ENCODE peak calls at places on chromosomes 16 and 17, in ten cellular contexts. One of them, this sample, is unnamed.
A peak's percentile ranks its signal among the peaks of the same experiment; 100 is the strongest.

GRCh38 chr17:7043544-7044268 is at the start of gene SLC16A11:
- DNase-seq in body of pancreas: peak; percentile 55
- DNase-seq in heart right ventricle: no peak
- DNase-seq in H7: peak; percentile 85
- DNase-seq in GM23248: peak; percentile 62
- DNase-seq in tibial artery: no peak
- DNase-seq in fibroblast of pulmonary artery: peak; percentile 52
- DNase-seq in sigmoid colon: no peak
- DNase-seq in fibroblast of the aortic adventitia: peak; percentile 31
- DNase-seq in A549: no peak
- DNase-seq in this sample: peak; percentile 65

GRCh38 chr17:10827898-10828552 is 9.9 kb downstream of the PIRT start:
- DNase-seq in fibroblast of the aortic adventitia: no peak
- DNase-seq in fibroblast of pulmonary artery: no peak
- DNase-seq in GM23248: no peak
- DNase-seq in H7: no peak
- DNase-seq in sigmoid colon: no peak
- DNase-seq in tibial artery: no peak
- DNase-seq in body of pancreas: no peak
- DNase-seq in A549: no peak
- DNase-seq in heart right ventricle: no peak
- DNase-seq in this sample: no peak

GRCh38 chr17:44279586-44280344 is 11.8 kb upstream of the SLC4A1 start:
- DNase-seq in fibroblast of the aortic adventitia: peak; percentile 79
- DNase-seq in H7: peak; percentile 84
- DNase-seq in A549: no peak
- DNase-seq in fibroblast of pulmonary artery: peak; percentile 85
- DNase-seq in sigmoid colon: peak; percentile 82
- DNase-seq in heart right ventricle: peak; percentile 87
- DNase-seq in body of pancreas: peak; percentile 63
- DNase-seq in tibial artery: peak; percentile 81
- DNase-seq in GM23248: peak; percentile 93
- DNase-seq in this sample: no peak

GRCh38 chr16:84484579-84485254 is 19.7 kb downstream of the MEAK7 start:
- DNase-seq in tibial artery: peak; percentile 71
- DNase-seq in heart right ventricle: peak; percentile 66
- DNase-seq in sigmoid colon: no peak
- DNase-seq in GM23248: peak; percentile 62
- DNase-seq in A549: peak; percentile 47
- DNase-seq in H7: peak; percentile 86
- DNase-seq in body of pancreas: no peak
- DNase-seq in fibroblast of pulmonary artery: peak; percentile 74
- DNase-seq in fibroblast of the aortic adventitia: peak; percentile 69
- DNase-seq in this sample: peak; percentile 33

GRCh38 chr16:15782573-15783365 is 74.1 kb downstream of the MYH11 start:
- DNase-seq in heart right ventricle: no peak
- DNase-seq in body of pancreas: no peak
- DNase-seq in fibroblast of the aortic adventitia: no peak
- DNase-seq in sigmoid colon: no peak
- DNase-seq in GM23248: no peak
- DNase-seq in fibroblast of pulmonary artery: no peak
- DNase-seq in H7: peak; percentile 36
- DNase-seq in tibial artery: no peak
- DNase-seq in A549: no peak
- DNase-seq in this sample: peak; percentile 32

GRCh38 chr16:69072640-69072974 is 32.8 kb upstream of the HAS3 start:
- DNase-seq in sigmoid colon: no peak
- DNase-seq in H7: no peak
- DNase-seq in tibial artery: no peak
- DNase-seq in A549: no peak
- DNase-seq in body of pancreas: no peak
- DNase-seq in fibroblast of the aortic adventitia: no peak
- DNase-seq in GM23248: no peak
- DNase-seq in fibroblast of pulmonary artery: no peak
- DNase-seq in heart right ventricle: no peak
- DNase-seq in this sample: no peak

GRCh38 chr17:55295411-55296170 is 30.8 kb downstream of the HLF start:
- DNase-seq in H7: peak; percentile 69
- DNase-seq in GM23248: peak; percentile 62
- DNase-seq in heart right ventricle: peak; percentile 42
- DNase-seq in A549: peak; percentile 90
- DNase-seq in fibroblast of the aortic adventitia: peak; percentile 59
- DNase-seq in tibial artery: no peak
- DNase-seq in body of pancreas: peak; percentile 63
- DNase-seq in fibroblast of pulmonary artery: peak; percentile 66
- DNase-seq in sigmoid colon: peak; percentile 82
- DNase-seq in this sample: peak; percentile 78

GRCh38 chr17:35708951-35709350 is 22.5 kb upstream of the RASL10B start:
- DNase-seq in body of pancreas: no peak
- DNase-seq in heart right ventricle: no peak
- DNase-seq in fibroblast of the aortic adventitia: no peak
- DNase-seq in A549: no peak
- DNase-seq in tibial artery: no peak
- DNase-seq in fibroblast of pulmonary artery: no peak
- DNase-seq in sigmoid colon: no peak
- DNase-seq in GM23248: no peak
- DNase-seq in H7: no peak
- DNase-seq in this sample: no peak

GRCh38 chr16:80794071-80794470 is 10.3 kb downstream of the CDYL2 start:
- DNase-seq in A549: no peak
- DNase-seq in GM23248: no peak
- DNase-seq in heart right ventricle: no peak
- DNase-seq in body of pancreas: no peak
- DNase-seq in H7: no peak
- DNase-seq in fibroblast of pulmonary artery: no peak
- DNase-seq in fibroblast of the aortic adventitia: no peak
- DNase-seq in tibial artery: no peak
- DNase-seq in sigmoid colon: no peak
- DNase-seq in this sample: no peak

GRCh38 chr17:57931488-57932137 is 23.6 kb downstream of the CUEDC1 start:
- DNase-seq in GM23248: no peak
- DNase-seq in A549: no peak
- DNase-seq in fibroblast of pulmonary artery: no peak
- DNase-seq in H7: no peak
- DNase-seq in sigmoid colon: no peak
- DNase-seq in heart right ventricle: no peak
- DNase-seq in body of pancreas: no peak
- DNase-seq in tibial artery: no peak
- DNase-seq in fibroblast of the aortic adventitia: no peak
- DNase-seq in this sample: no peak
- H3K4me3 ChIP-seq in GM23248: no peak overlapping the region
- H3K4me3 ChIP-seq in A549: no peak overlapping the region
- H3K4me3 ChIP-seq in fibroblast of pulmonary artery: no peak overlapping the region
- H3K4me3 ChIP-seq in H7: no peak overlapping the region
- H3K4me3 ChIP-seq in sigmoid colon: no peak overlapping the region
- H3K4me3 ChIP-seq in heart right ventricle: no peak overlapping the region
- H3K4me3 ChIP-seq in body of pancreas: no peak overlapping the region
- H3K4me3 ChIP-seq in tibial artery: no peak overlapping the region
- H3K4me3 ChIP-seq in fibroblast of the aortic adventitia: no peak overlapping the region
- H3K4me3 ChIP-seq in this sample: no peak overlapping the region

DNA sequence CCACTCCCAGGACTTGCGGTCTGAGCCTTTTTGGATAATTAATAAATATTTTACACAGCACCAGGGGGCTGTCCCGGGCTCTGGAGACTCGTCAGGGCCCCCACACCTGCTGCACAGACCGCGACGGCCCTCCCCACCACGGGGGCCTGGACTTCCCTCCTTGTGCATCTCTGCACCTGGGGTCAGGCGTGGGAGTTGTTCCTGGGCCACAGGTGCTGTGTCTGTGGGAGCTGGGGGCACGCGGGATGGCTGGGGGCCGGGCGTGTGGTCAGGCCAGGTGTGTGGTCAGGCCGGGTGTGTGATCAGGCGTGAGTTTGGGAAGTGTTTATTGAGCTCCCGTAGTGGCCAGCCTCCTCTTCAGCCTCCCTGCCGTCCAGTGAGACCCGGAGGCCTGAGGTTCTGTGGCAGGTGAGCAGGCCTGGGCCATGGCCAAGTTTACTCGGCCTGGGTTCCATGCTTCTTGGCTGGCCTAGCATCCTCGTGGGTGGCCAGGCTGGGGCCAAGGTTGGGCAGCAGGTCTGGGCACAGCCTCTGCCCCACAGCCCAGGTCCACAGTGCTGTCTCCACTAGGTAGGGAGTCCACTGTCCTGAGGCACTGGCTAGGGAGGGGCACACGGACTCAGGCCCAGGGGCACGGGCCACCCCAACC is 1.9 kb upstream of the STUB1 start:
- DNase-seq in tibial artery: no peak
- DNase-seq in GM23248: no peak
- DNase-seq in H7: no peak
- DNase-seq in fibroblast of pulmonary artery: no peak
- DNase-seq in sigmoid colon: no peak
- DNase-seq in fibroblast of the aortic adventitia: no peak
- DNase-seq in body of pancreas: no peak
- DNase-seq in A549: no peak
- DNase-seq in heart right ventricle: no peak
- DNase-seq in this sample: no peak
- H3K4me3 ChIP-seq in tibial artery: no peak overlapping the region
- H3K4me3 ChIP-seq in GM23248: no peak overlapping the region
- H3K4me3 ChIP-seq in H7: no peak overlapping the region
- H3K4me3 ChIP-seq in fibroblast of pulmonary artery: no peak overlapping the region
- H3K4me3 ChIP-seq in sigmoid colon: no peak overlapping the region
- H3K4me3 ChIP-seq in fibroblast of the aortic adventitia: no peak overlapping the region
- H3K4me3 ChIP-seq in body of pancreas: no peak overlapping the region
- H3K4me3 ChIP-seq in A549: no peak overlapping the region
- H3K4me3 ChIP-seq in heart right ventricle: no peak overlapping the region
- H3K4me3 ChIP-seq in this sample: no peak overlapping the region

GRCh38 chr16:58345574-58346354 is 46.5 kb upstream of the GINS3 start:
- DNase-seq in fibroblast of pulmonary artery: peak; percentile 7
- DNase-seq in body of pancreas: no peak
- DNase-seq in heart right ventricle: no peak
- DNase-seq in A549: no peak
- DNase-seq in H7: no peak
- DNase-seq in tibial artery: no peak
- DNase-seq in GM23248: peak; percentile 8
- DNase-seq in fibroblast of the aortic adventitia: peak; percentile 11
- DNase-seq in sigmoid colon: no peak
- DNase-seq in this sample: peak; percentile 10
- H3K4me3 ChIP-seq in fibroblast of pulmonary artery: no peak overlapping the region
- H3K4me3 ChIP-seq in body of pancreas: no peak overlapping the region
- H3K4me3 ChIP-seq in heart right ventricle: no peak overlapping the region
- H3K4me3 ChIP-seq in A549: no peak overlapping the region
- H3K4me3 ChIP-seq in H7: no peak overlapping the region
- H3K4me3 ChIP-seq in tibial artery: no peak overlapping the region
- H3K4me3 ChIP-seq in GM23248: no peak overlapping the region
- H3K4me3 ChIP-seq in fibroblast of the aortic adventitia: no peak overlapping the region
- H3K4me3 ChIP-seq in sigmoid colon: no peak overlapping the region
- H3K4me3 ChIP-seq in this sample: no peak overlapping the region

GRCh38 chr17:48513653-48514482 is 16.9 kb downstream of the HOXB1 start:
- DNase-seq in A549: no peak
- DNase-seq in fibroblast of the aortic adventitia: no peak
- DNase-seq in sigmoid colon: no peak
- DNase-seq in fibroblast of pulmonary artery: no peak
- DNase-seq in body of pancreas: no peak
- DNase-seq in GM23248: no peak
- DNase-seq in tibial artery: no peak
- DNase-seq in heart right ventricle: no peak
- DNase-seq in H7: no peak
- DNase-seq in this sample: no peak

GRCh38 chr17:48514483-48514876 is 16.3 kb downstream of the HOXB1 start:
- DNase-seq in fibroblast of pulmonary artery: no peak
- DNase-seq in body of pancreas: no peak
- DNase-seq in A549: no peak
- DNase-seq in heart right ventricle: no peak
- DNase-seq in H7: no peak
- DNase-seq in sigmoid colon: no peak
- DNase-seq in fibroblast of the aortic adventitia: no peak
- DNase-seq in tibial artery: no peak
- DNase-seq in GM23248: no peak
- DNase-seq in this sample: no peak

GRCh38 chr17:48510381-48510760 is 20.4 kb downstream of the HOXB1 start:
- DNase-seq in fibroblast of the aortic adventitia: no peak
- DNase-seq in body of pancreas: no peak
- DNase-seq in tibial artery: no peak
- DNase-seq in fibroblast of pulmonary artery: no peak
- DNase-seq in sigmoid colon: no peak
- DNase-seq in GM23248: no peak
- DNase-seq in heart right ventricle: no peak
- DNase-seq in H7: no peak
- DNase-seq in A549: no peak
- DNase-seq in this sample: no peak

GRCh38 chr17:48513097-48513496 is 17.7 kb downstream of the HOXB1 start:
- DNase-seq in A549: no peak
- DNase-seq in sigmoid colon: no peak
- DNase-seq in fibroblast of the aortic adventitia: peak; percentile 17
- DNase-seq in GM23248: no peak
- DNase-seq in fibroblast of pulmonary artery: no peak
- DNase-seq in H7: no peak
- DNase-seq in heart right ventricle: no peak
- DNase-seq in tibial artery: no peak
- DNase-seq in body of pancreas: no peak
- DNase-seq in this sample: no peak

DNA sequence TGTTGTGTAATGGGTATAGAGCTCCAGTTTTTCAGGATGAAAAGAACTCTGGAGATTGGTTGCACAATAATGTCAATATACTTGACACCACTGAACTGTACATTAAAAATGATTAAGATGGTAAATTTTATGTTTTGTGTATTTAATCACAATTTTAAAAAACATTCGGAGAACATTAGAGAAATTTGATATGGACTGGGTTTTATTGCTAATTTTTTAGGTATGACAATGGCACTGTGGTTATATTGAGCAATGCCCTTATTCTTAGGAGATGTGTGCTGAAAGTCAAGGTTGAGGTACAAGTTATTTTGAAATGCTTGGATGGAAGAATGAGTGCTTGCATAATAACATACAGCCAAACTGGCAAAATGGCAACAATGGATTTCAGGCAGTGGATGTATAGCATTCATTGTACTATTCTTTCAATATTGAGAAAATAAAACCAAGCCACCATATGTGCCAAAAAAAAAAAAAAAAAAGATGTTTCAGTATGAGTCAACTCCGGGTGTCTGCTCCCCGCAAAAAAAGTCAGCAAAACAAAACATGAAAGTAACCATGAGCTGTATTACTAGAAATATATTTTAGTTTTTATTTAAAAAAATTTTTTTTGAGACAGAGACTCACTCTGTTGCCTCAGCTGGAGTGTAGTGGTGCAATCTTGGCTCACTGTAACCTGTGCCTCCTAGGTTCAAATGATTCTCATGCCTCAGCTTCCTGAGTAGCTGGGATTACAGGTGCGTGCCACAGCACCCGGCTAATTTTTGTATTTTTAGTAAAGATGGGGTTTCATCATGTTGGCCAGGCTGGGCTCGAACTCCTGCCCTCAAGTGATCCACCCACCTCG is 19.8 kb downstream of the HOXB1 start:
- DNase-seq in A549: no peak
- DNase-seq in sigmoid colon: no peak
- DNase-seq in heart right ventricle: no peak
- DNase-seq in body of pancreas: no peak
- DNase-seq in H7: no peak
- DNase-seq in tibial artery: no peak
- DNase-seq in GM23248: peak; percentile 80
- DNase-seq in fibroblast of the aortic adventitia: peak; percentile 92
- DNase-seq in fibroblast of pulmonary artery: peak; percentile 90
- DNase-seq in this sample: no peak
- H3K4me3 ChIP-seq in A549: no peak overlapping the region
- H3K4me3 ChIP-seq in sigmoid colon: no peak overlapping the region
- H3K4me3 ChIP-seq in heart right ventricle: no peak overlapping the region
- H3K4me3 ChIP-seq in body of pancreas: no peak overlapping the region
- H3K4me3 ChIP-seq in H7: no peak overlapping the region
- H3K4me3 ChIP-seq in tibial artery: no peak overlapping the region
- H3K4me3 ChIP-seq in GM23248: no peak overlapping the region
- H3K4me3 ChIP-seq in fibroblast of the aortic adventitia: no peak overlapping the region
- H3K4me3 ChIP-seq in fibroblast of pulmonary artery: no peak overlapping the region
- H3K4me3 ChIP-seq in this sample: no peak overlapping the region

This sample was measured in A673.